ENCODE peak calls at places on chromosomes 13 and 19, in eight cellular contexts. F is neural progenitor cell, O is upper lobe of left lung, Q is substantia nigra, K is lower lobe of right lung, J is stomach, P is MM.1S, B is OCI-LY7. V is an unnamed sample.

GRCh38 chr13:44918323-44919102 is 70.8 kb downstream of the NUFIP1 start:
- DNase-seq in Q (peak; percentile 86), P (peak; percentile 68), F (peak; percentile 94), O (peak; percentile 94), J (peak; percentile 87), B (peak; percentile 85), K (peak; percentile 95), V (peak; percentile 76)

GRCh38 chr13:93298741-93299140 is 72.1 kb downstream of the GPC6 start:
- DNase-seq in F (no peak), K (no peak), J (no peak), O (no peak), B (no peak), P (no peak), Q (no peak), V (no peak)

GRCh38 chr19:52959613-52960295 is 2.9 kb downstream of the ZNF816 start:
- DNase-seq in J (no peak), B (no peak), F (no peak), K (no peak), O (no peak), Q (no peak), P (no peak), V (no peak)

GRCh38 chr13:59346861-59347470 is 816.8 kb downstream of the DIAPH3 start:
- DNase-seq in F (no peak), J (no peak), K (no peak), O (no peak), Q (no peak), B (no peak), P (no peak), V (no peak)

GRCh38 chr13:44063881-44064280 is 184.2 kb downstream of the LACC1 start:
- DNase-seq in B (no peak), K (no peak), J (no peak), O (no peak), F (no peak), P (no peak), Q (no peak), V (no peak)

GRCh38 chr13:72379581-72379980 is 347.8 kb downstream of the MZT1 start:
- DNase-seq in Q (no peak), J (no peak), B (no peak), K (no peak), O (no peak), P (no peak), F (no peak), V (no peak)

GRCh38 chr19:2782357-2782935 is 627 bp downstream of the SGTA start:
- DNase-seq in K (no peak), Q (no peak), B (no peak), J (no peak), F (no peak), O (no peak), P (peak; percentile 28), V (no peak)

GRCh38 chr19:5588906-5589676 is 21.3 kb upstream of the TINCR start:
- DNase-seq in B (no peak), P (no peak), J (no peak), F (no peak), Q (no peak), K (no peak), O (no peak), V (no peak)

GRCh38 chr19:2962018-2962670 is 15.2 kb upstream of the TLE6 start:
- DNase-seq in Q (no peak), J (peak; percentile 49), O (no peak), P (peak; percentile 58), B (peak; percentile 87), F (peak; percentile 95), K (no peak), V (no peak)

GRCh38 chr13:67200605-67201004 is 29.5 kb downstream of the PCDH9 start:
- DNase-seq in O (no peak), P (no peak), J (no peak), Q (no peak), B (no peak), F (no peak), K (no peak), V (no peak)

GRCh38 chr19:50510121-50510670 is 795 bp downstream of the JOSD2 start:
- DNase-seq in P (no peak), O (no peak), Q (no peak), J (no peak), F (peak; percentile 35), B (no peak), K (peak; percentile 52), V (no peak)

GRCh38 chr19:51681286-51681956 is 11.7 kb upstream of the SPACA6 start:
- DNase-seq in F (no peak), J (no peak), P (no peak), K (no peak), Q (no peak), B (no peak), O (no peak), V (no peak)

GRCh38 chr13:30746816-30747215 is 11.5 kb downstream of the ALOX5AP start:
- DNase-seq in P (no peak), F (no peak), B (no peak), J (no peak), O (no peak), K (no peak), Q (no peak), V (no peak)

GRCh38 chr13:113552079-113552478 is 32.5 kb upstream of the TFDP1 start:
- DNase-seq in K (peak; percentile 27), Q (no peak), F (no peak), P (no peak), B (no peak), J (peak; percentile 17), O (no peak), V (no peak)

GRCh38 chr19:17414097-17414496 is 5.8 kb upstream of the MVB12A start:
- DNase-seq in P (no peak), B (no peak), J (no peak), K (no peak), F (no peak), O (no peak), Q (no peak), V (no peak)

GRCh38 chr19:2477732-2478191 is 1.8 kb downstream of the GADD45B start:
- DNase-seq in B (peak; percentile 69), P (peak; percentile 56), J (no peak), Q (peak; percentile 7), K (peak; percentile 55), F (no peak), O (peak; percentile 60), V (no peak)

GRCh38 chr19:16380943-16381755 is 56.5 kb downstream of the KLF2 start:
- DNase-seq in P (no peak), B (no peak), O (no peak), F (no peak), Q (no peak), K (peak; percentile 23), J (no peak), V (no peak)

GRCh38 chr19:39166571-39167391 is 30.0 kb upstream of the NCCRP1 start:
- DNase-seq in O (peak; percentile 88), P (no peak), Q (no peak), F (peak; percentile 40), J (peak; percentile 87), B (no peak), K (peak; percentile 90), V (no peak)

GRCh38 chr13:109729031-109729870 is 57.1 kb downstream of the IRS2 start:
- DNase-seq in P (no peak), F (peak; percentile 69), B (no peak), K (no peak), Q (no peak), O (no peak), J (no peak), V (no peak)

GRCh38 chr13:71830736-71831135 is 36.3 kb downstream of the DACH1 start:
- DNase-seq in P (no peak), B (no peak), O (no peak), J (no peak), F (no peak), Q (no peak), K (no peak), V (no peak)

DNA sequence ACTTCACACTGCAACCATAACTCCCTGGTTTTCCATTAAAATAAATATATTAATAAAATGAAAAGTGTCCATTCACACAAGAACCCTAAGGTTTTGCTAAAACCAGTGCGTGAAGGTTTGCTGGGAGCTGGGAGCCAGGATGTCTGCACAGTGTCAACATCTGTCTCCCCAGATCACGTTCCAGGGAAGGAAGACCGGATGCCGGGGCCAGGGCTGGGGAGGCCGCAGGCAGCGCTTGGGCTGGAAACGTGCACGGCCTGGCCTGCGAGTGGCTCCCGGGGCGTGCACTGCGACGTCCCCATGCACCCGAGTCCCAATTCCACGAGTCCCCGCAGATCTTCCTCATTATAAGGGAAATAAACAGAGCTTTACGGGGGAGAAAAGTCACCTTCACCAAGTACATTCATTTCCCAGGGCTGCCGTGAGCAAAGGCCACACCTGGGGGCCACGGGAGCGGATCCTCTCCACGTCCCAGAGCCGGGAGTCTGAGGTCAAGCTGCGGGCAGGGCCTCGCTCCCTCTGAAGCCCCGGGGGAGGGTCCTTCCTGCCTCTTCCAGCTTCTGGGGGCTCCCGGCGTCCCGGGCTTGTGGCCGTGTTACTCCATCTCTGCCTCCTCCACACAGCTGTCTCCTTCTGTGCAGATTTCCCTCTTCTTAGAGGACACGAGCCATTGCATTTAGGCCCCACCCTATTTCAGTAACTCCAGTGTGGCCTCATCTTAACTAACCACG is 12.9 kb downstream of the SHC2 start:
- DNase-seq in K (no peak), J (no peak), O (no peak), P (no peak), B (no peak), Q (no peak), F (no peak), V (no peak)
- H3K27ac ChIP-seq in K (peak overlapping the region; percentile 53), J (no peak overlapping the region), O (peak overlapping the region; percentile 24), P (no peak overlapping the region), B (no peak overlapping the region), Q (no peak overlapping the region), F (no peak overlapping the region), V (no peak overlapping the region)

GRCh38 chr13:98267080-98267912 is 90.2 kb upstream of the RNF113B start:
- DNase-seq in F (no peak), O (no peak), Q (no peak), J (peak; percentile 60), P (no peak), B (no peak), K (no peak), V (no peak)
- H3K27ac ChIP-seq in F (no peak overlapping the region), O (peak overlapping the region; percentile 24), Q (no peak overlapping the region), J (peak overlapping the region; percentile 76), P (no peak overlapping the region), B (no peak overlapping the region), K (peak overlapping the region; percentile 18), V (no peak overlapping the region)

DNA sequence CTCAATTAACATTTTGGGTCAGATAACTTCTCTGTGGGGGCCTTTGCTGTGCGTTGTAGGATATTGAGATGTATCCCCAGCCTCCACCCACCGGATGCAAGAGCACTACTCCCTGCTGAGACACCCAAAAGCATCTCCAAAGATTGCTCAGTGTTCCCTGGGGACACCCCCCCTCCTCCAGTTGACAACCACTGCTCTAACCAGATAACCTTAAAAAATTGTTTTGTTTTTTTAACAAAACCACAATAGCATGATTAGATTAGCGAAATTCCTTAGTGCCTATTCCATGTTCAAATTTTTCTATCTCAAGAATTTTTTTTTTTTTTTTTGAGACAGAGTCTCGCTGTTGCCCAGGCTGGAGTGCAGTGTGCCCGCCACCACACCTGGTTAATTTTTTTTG is 2.6 kb upstream of the EPN1 start:
- DNase-seq in B (no peak), O (no peak), P (no peak), K (no peak), Q (no peak), J (no peak), F (no peak), V (no peak)
- H3K27ac ChIP-seq in B (no peak overlapping the region), O (no peak overlapping the region), P (no peak overlapping the region), K (no peak overlapping the region), Q (no peak overlapping the region), J (no peak overlapping the region), F (no peak overlapping the region), V (no peak overlapping the region)

DNA sequence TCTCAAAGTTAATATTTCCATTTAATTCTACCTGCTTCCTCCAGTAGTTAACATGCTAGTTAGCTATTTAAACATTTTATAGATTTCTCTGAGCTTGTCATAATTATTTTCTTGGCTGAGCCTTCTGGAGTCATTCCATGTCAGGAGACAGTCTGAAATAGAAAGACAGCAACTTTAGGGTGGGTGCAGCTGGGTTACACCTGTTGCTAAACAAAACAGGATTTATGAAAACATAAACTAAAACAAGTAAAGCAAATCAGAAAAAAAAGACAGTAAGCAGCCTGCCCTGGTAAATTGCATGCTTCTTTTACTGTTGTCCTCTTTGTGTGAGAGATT is 330.0 kb downstream of the DLEU7 start:
- DNase-seq in J (no peak), Q (no peak), B (peak; percentile 46), K (no peak), P (no peak), O (no peak), F (no peak), V (no peak)
- H3K27ac ChIP-seq in J (no peak overlapping the region), Q (no peak overlapping the region), B (peak overlapping the region; percentile 98), K (peak overlapping the region; percentile 87), P (peak overlapping the region; percentile 96), O (peak overlapping the region; percentile 87), F (no peak overlapping the region), V (no peak overlapping the region)

V was measured in CD4-positive, alpha-beta T cell.